ENCODE peak calls at places on chromosomes 4 and X, in seven cellular contexts. G is PC-3, V is OCI-LY7, A is HCT116, L is GM23338, N is SK-N-SH, X is neural progenitor cell. B is an unnamed sample. For H4K20me1 and H3K36me3, the result is how much of the 10 kb centered on the place peaks cover.

GRCh38 chrX:155027509-155028066 is 944 bp downstream of the FUNDC2 start:
- DNase-seq in G (peak), V (peak), A (peak), L (no peak), N (no peak), X (no peak), B (peak)

GRCh38 chr4:22498866-22499265 is 17.0 kb downstream of the ADGRA3 start:
- DNase-seq in G (no peak), V (no peak), A (no peak), L (no peak), N (no peak), X (peak), B (no peak)

GRCh38 chr4:8120518-8120917 is 38.1 kb downstream of the ABLIM2 start:
- DNase-seq in G (no peak), V (no peak), A (no peak), L (no peak), N (no peak), X (no peak), B (no peak)

GRCh38 chr4:21697583-21697982 is 251.0 kb downstream of the KCNIP4 start:
- DNase-seq in G (peak), V (no peak), A (peak), L (peak), N (peak), X (peak), B (no peak)

GRCh38 chr4:5050520-5050955 is 742 bp upstream of the STK32B start:
- DNase-seq in G (peak), V (peak), A (peak), L (peak), N (peak), X (peak), B (peak)

GRCh38 chrX:83508006-83508405 is at the start of gene POU3F4:
- DNase-seq in G (no peak), V (no peak), A (no peak), L (peak), N (no peak), X (peak), B (no peak)

GRCh38 chrX:71107762-71108360 is 1.3 kb upstream of the CXorf65 start:
- DNase-seq in G (no peak), V (no peak), A (no peak), L (no peak), N (no peak), X (no peak), B (no peak)

GRCh38 chrX:118974908-118975671 is 672 bp downstream of the LONRF3 start:
- DNase-seq in G (peak), V (no peak), A (no peak), L (peak), N (peak), X (peak), B (peak)

GRCh38 chr4:3875466-3875865 is 109.3 kb downstream of the ADRA2C start:
- DNase-seq in G (no peak), V (no peak), A (no peak), L (no peak), N (no peak), X (no peak), B (no peak)

GRCh38 chr4:109506890-109507289 is 53.2 kb upstream of the MCUB start:
- DNase-seq in G (peak), V (no peak), A (no peak), L (no peak), N (no peak), X (no peak), B (no peak)

GRCh38 chr4:24889991-24890390 is 22.9 kb downstream of the CCDC149 start:
- DNase-seq in G (peak), V (no peak), A (no peak), L (no peak), N (no peak), X (no peak), B (no peak)

GRCh38 chrX:135984220-135984619 is 1.0 kb upstream of the SLC9A6 start:
- DNase-seq in G (no peak), V (no peak), A (no peak), L (no peak), N (no peak), X (no peak), B (no peak)

GRCh38 chr4:77196866-77197265 is 39.9 kb downstream of the CCNG2 start:
- DNase-seq in G (no peak), V (no peak), A (no peak), L (no peak), N (no peak), X (no peak), B (peak)

GRCh38 chr4:77194366-77194765 is 37.4 kb downstream of the CCNG2 start:
- DNase-seq in G (no peak), V (no peak), A (no peak), L (no peak), N (no peak), X (no peak), B (no peak)

GRCh38 chr4:77194989-77195388 is 38.0 kb downstream of the CCNG2 start:
- DNase-seq in G (no peak), V (no peak), A (no peak), L (no peak), N (no peak), X (no peak), B (no peak)

GRCh38 chr4:77193046-77193445 is 36.0 kb downstream of the CCNG2 start:
- DNase-seq in G (no peak), V (no peak), A (no peak), L (no peak), N (no peak), X (no peak), B (no peak)

GRCh38 chr4:77193511-77194236 is 36.7 kb downstream of the CCNG2 start:
- DNase-seq in G (no peak), V (peak), A (no peak), L (peak), N (no peak), X (peak), B (peak)
- TF ChIP-seq EZH2phosphoT487 in G (no peak), V (no peak), A (no peak), L (no peak), N (no peak), X (no peak), B (no peak)

DNA sequence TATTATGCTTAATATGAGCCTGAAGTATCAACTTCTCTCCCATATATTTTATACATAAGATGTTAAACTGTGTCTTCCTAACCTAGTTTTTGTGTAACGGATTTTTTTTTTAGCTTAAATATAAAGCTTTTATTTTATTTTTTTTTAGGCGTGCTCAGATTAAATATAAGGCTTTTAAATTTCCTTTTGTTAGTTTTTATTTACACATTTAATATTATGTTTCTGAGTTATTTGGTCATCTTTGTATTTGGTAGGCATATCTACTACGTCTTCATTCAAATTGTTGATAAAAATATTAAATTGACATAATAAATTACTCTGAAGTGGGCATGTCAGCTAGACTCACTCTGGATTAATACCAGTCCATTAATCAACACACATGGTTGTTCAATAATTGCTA is 4.2 kb downstream of the SLAIN2 start:
- DNase-seq in G (no peak), V (no peak), A (no peak), L (no peak), N (no peak), X (no peak), B (no peak)
- H4K20me1 ChIP-seq in G (under half), V (under half), A (under half), L (under half), N (half or more), X (under half), B (under half)

DNA sequence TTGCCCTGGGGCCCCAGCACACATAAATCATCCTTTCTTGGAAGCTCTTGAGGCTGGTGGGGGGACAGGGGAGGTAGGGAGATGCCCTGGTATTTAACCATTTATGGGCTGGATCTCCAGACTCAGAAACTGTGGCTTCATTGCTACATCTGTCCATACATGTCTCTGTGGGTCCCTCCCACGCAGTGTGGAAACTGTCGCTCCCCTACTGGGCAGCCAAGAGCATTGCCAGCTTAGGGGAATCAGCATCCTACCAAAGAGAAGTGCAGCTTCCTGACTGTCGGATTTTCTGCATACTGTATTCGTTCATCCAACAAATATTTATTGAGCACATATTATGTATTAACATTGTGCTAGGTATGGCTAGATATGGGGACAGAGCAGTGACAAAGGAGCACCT is 3.7 kb downstream of the GRIPAP1 start:
- DNase-seq in G (no peak), V (no peak), A (no peak), L (no peak), N (no peak), X (no peak), B (no peak)
- H3K36me3 ChIP-seq in G (under half), V (half or more), A (under half), L (under half), N (under half), X (under half), B (under half)

DNA sequence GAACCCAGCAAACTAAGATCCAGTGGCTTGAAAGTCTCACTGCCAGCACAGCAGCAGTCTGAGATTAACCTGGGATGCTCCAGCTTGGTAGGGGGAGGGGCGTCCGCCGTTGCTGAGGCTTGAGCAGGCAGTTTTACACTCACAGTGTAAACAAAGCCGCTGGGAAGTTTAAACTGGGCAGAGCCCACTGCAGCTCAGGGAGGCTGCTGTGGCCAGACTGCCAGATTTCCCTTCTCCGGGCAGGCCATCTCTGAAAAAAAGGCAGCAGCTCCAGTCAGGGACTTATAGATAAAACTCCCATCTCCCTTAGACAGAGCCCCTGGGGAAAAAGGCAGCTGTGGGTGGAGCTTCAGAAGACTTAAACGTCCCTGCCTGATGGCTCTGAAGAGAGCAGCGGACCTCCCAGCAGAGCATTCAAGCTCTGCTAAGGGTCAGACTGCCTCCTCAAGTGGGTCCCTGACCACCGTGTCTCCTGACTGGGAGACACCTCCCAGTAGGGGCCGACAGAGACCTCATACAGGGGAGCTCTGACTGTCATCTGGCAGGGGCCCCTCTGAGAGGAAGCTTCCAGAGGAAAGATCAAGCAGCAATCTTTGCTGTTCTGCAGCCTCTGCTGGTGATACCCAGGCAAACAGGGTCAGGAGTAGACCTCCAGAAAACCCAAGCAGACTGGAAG is 45.1 kb upstream of the CDX4 start:
- DNase-seq in G (peak), V (no peak), A (no peak), L (peak), N (no peak), X (peak), B (no peak)
- TF ChIP-seq EZH2phosphoT487 in G (no peak), V (no peak), A (no peak), L (no peak), N (no peak), X (no peak), B (no peak)

GRCh38 chrX:24166078-24166477 is 16.5 kb downstream of the ZFX start:
- DNase-seq in G (no peak), V (no peak), A (no peak), L (no peak), N (no peak), X (no peak), B (no peak)
- H4K20me1 ChIP-seq in G (under half), V (under half), A (under half), L (under half), N (half or more), X (half or more), B (under half)

GRCh38 chrX:285076-285677 is 4.0 kb downstream of the PLCXD1 start:
- DNase-seq in G (no peak), V (no peak), A (no peak), L (no peak), N (no peak), X (no peak), B (no peak)

GRCh38 chrX:290476-291166 is 9.4 kb downstream of the PLCXD1 start:
- DNase-seq in G (no peak), V (no peak), A (no peak), L (no peak), N (no peak), X (no peak), B (no peak)

GRCh38 chrX:291411-291901 is 10.3 kb downstream of the PLCXD1 start:
- DNase-seq in G (no peak), V (no peak), A (no peak), L (no peak), N (no peak), X (no peak), B (no peak)

GRCh38 chrX:287670-288069 is 6.5 kb downstream of the PLCXD1 start:
- DNase-seq in G (no peak), V (no peak), A (no peak), L (no peak), N (no peak), X (no peak), B (no peak)

DNA sequence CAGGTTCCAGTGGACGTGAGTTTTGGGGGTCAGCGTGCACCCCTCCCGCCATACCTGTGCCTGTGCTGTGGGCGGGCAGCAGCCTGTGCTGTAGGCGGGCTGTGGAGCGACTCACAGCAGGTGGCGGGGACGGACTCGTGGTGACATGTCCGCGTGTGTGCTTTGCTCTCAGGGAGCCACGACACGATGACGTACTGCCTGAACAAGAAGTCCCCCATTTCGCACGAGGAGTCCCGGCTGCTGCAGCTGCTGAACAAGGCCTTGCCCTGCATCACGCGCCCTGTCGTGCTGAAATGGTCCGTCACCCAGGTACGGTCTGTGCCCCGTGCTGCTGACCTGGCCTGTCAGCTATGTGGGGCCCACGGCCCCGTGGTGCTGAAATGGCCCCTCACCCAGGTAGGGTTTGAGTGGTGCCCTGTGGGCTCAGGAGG is 7.4 kb downstream of the PLCXD1 start:
- DNase-seq in G (no peak), V (no peak), A (no peak), L (no peak), N (no peak), X (no peak), B (no peak)
- H3K36me3 ChIP-seq in G (under half), V (half or more), A (under half), L (half or more), N (under half), X (under half), B (under half)

GRCh38 chrX:13698432-13698831 is 9.5 kb downstream of the RAB9A start:
- DNase-seq in G (no peak), V (no peak), A (no peak), L (no peak), N (no peak), X (no peak), B (no peak)

GRCh38 chrX:13697976-13698375 is 9.0 kb downstream of the RAB9A start:
- DNase-seq in G (no peak), V (no peak), A (no peak), L (no peak), N (no peak), X (no peak), B (no peak)

GRCh38 chrX:13700380-13700779 is 11.5 kb downstream of the RAB9A start:
- DNase-seq in G (no peak), V (no peak), A (no peak), L (no peak), N (no peak), X (no peak), B (no peak)

GRCh38 chrX:13697440-13697839 is 8.5 kb downstream of the RAB9A start:
- DNase-seq in G (no peak), V (peak), A (no peak), L (no peak), N (no peak), X (no peak), B (no peak)

DNA sequence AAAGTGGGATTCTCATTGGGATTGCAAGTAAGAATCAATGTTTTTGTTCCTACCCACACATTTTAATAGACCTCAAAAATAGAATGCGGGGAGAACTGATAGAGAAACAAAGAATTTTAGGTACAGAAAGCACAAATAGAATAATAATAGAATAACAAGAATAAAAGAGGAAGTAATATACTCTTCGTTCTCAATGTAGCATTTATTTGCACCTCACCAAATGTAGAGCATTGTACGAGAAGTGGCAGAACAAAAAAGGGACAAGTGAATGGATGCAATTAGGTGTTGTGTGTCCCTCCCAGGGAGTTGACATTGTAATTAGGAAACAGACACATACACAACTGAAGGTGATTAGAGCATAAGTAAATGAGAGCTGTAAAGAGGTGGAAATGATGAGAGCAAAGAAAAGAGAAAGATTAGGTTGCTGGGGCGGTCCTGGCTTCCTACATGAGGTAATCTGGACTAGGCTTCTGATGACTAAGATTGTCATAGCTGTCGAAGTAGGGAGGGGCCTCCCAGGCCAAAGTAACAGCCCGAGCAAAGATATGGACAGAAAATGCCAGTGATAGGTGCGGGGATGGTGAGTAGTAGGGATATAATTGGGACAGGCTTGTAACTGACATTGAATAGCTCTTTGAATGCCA is 10.4 kb downstream of the RAB9A start:
- DNase-seq in G (no peak), V (no peak), A (no peak), L (no peak), N (no peak), X (no peak), B (no peak)
- TF ChIP-seq EZH2phosphoT487 in G (no peak), V (no peak), A (no peak), L (no peak), N (no peak), X (no peak), B (no peak)

GRCh38 chr4:1961038-1961437 is 47.7 kb downstream of the NELFA start:
- DNase-seq in G (no peak), V (no peak), A (no peak), L (no peak), N (no peak), X (no peak), B (no peak)

GRCh38 chr4:1959104-1959384 is 49.7 kb downstream of the NELFA start:
- DNase-seq in G (no peak), V (no peak), A (no peak), L (no peak), N (no peak), X (no peak), B (no peak)

GRCh38 chr4:1960170-1960825 is 48.5 kb downstream of the NELFA start:
- DNase-seq in G (no peak), V (no peak), A (no peak), L (no peak), N (no peak), X (no peak), B (no peak)

GRCh38 chr4:1956631-1957030 is 52.1 kb downstream of the NELFA start:
- DNase-seq in G (no peak), V (no peak), A (no peak), L (no peak), N (no peak), X (no peak), B (no peak)

DNA sequence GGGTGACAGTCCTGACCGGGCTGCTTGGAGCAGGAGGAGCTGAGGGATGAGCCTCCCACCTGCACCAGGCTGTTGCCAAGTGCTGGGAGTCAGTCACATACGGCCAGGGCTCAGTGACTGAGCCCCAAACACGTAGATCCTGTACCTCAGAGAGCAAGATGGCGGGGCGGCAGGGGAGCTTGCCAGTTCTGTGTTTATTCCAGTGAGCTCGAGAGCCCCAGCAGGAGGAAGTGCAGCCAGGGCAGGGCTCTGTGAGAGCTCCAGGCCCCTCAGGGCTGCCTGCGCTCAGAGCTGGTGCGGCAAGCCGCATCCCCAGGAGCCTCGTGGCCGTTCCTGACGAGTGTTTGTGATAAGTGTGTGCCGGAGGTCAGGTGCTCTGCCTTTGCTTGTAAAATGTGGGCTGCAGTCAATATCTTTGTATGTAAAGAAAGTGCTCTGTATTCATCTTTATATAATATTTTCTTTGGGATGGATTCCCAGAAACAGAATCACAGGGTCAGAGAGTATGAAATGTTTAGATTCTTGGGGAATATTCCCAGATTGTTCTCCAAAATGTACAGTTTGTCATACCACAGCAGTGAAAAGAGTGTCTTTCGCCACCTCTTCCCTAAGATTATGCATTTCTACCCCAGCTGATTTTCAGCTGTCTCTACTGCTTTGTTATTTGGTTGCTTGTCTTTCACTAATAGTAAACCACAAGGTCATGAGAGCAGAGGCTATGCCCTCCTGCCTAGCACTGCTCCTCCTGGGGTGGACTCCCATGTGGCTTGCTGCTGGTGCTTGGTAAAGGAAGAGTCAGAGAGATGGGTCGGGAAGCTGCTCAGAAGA is 50.3 kb downstream of the NELFA start:
- DNase-seq in G (no peak), V (no peak), A (no peak), L (no peak), N (no peak), X (no peak), B (no peak)
- H4K20me1 ChIP-seq in G (under half), V (under half), A (under half), L (under half), N (under half), X (under half), B (under half)